ENCODE peak calls at places on chromosomes 3 and 15, in ten cellular contexts. O is HFFc6; A is iris pigment epithelial cell; D is kidney; Y is GM10248; U is ureter; Z is aorta; P is stimulated activated CD8-positive, alpha-beta memory T cell treated with anti-CD3 and anti-CD28 coated beads, Interleukin-7, amount 100 ng/mL, for 24 hours; Q is pancreas; K is putamen. M is an unnamed sample.

GRCh38 chr15:70099966-70100494 is 2.3 kb upstream of the TLE3 start:
- DNase-seq in D (no peak), O (no peak), Z (no peak), K (no peak), A (no peak), P (no peak), U (no peak), Q (no peak), Y (peak; percentile 48), M (no peak)

GRCh38 chr3:134126153-134126552 is 96.4 kb upstream of the SLCO2A1 start:
- DNase-seq in Z (no peak), P (no peak), U (no peak), Y (no peak), A (no peak), D (no peak), O (no peak), K (no peak), Q (no peak), M (no peak)

GRCh38 chr3:38205472-38205805 is 40.1 kb downstream of the OXSR1 start:
- DNase-seq in O (no peak), A (no peak), P (no peak), D (no peak), U (no peak), Z (no peak), Q (no peak), K (no peak), Y (no peak), M (no peak)

GRCh38 chr3:131789188-131789587 is 245.6 kb downstream of the CPNE4 start:
- DNase-seq in K (no peak), U (no peak), D (no peak), P (no peak), Q (no peak), A (no peak), O (no peak), Y (no peak), Z (no peak), M (no peak)

GRCh38 chr3:196292281-196292923 is 4.9 kb upstream of the PCYT1A start:
- DNase-seq in O (no peak), P (no peak), Z (no peak), D (no peak), U (no peak), A (no peak), Y (peak; percentile 48), Q (no peak), K (no peak), M (no peak)

GRCh38 chr15:35329521-35329921 is 216.4 kb downstream of the DPH6 start:
- DNase-seq in D (no peak), Q (no peak), Y (no peak), P (no peak), U (no peak), K (no peak), O (no peak), A (no peak), Z (no peak), M (no peak)

GRCh38 chr15:60083318-60083717 is 79.2 kb downstream of the FOXB1 start:
- DNase-seq in Q (no peak), Z (no peak), Y (no peak), A (peak; percentile 15), U (no peak), O (no peak), D (no peak), P (no peak), K (no peak), M (no peak)

GRCh38 chr3:123535580-123535979 is 49.3 kb downstream of the HACD2 start:
- DNase-seq in Q (no peak), A (peak; percentile 65), P (no peak), K (no peak), O (peak; percentile 87), D (no peak), U (no peak), Y (no peak), Z (no peak), M (no peak)

GRCh38 chr15:45198337-45199135 is 10.8 kb upstream of the SHF start:
- DNase-seq in A (peak; percentile 94), Q (peak; percentile 93), K (peak; percentile 99), U (peak; percentile 98), P (peak; percentile 84), Y (peak; percentile 90), D (peak; percentile 97), Z (peak; percentile 95), O (peak; percentile 94), M (peak; percentile 98)

GRCh38 chr3:96354742-96355141 is 459.7 kb upstream of the EPHA6 start:
- DNase-seq in O (no peak), A (peak; percentile 11), Z (no peak), P (no peak), D (no peak), Q (no peak), U (no peak), Y (no peak), K (no peak), M (no peak)

GRCh38 chr15:26129852-26130251 is 266.7 kb upstream of the ATP10A start:
- DNase-seq in Q (no peak), D (no peak), Z (no peak), A (no peak), O (no peak), P (no peak), U (no peak), K (no peak), Y (no peak), M (no peak)

GRCh38 chr15:36479200-36479896 is 100.1 kb upstream of the CDIN1 start:
- DNase-seq in O (no peak), D (no peak), K (no peak), P (no peak), Y (no peak), Z (no peak), Q (no peak), U (no peak), A (peak; percentile 66), M (no peak)

GRCh38 chr3:48548731-48549705 is 7.6 kb downstream of the PFKFB4 start:
- DNase-seq in P (peak; percentile 77), Q (peak; percentile 58), O (peak; percentile 69), U (peak; percentile 87), K (peak; percentile 81), Y (peak; percentile 79), Z (peak; percentile 91), A (peak; percentile 69), D (peak; percentile 92), M (peak; percentile 84)

M was measured in globus pallidus.